ENCODE peak calls at places on chromosomes 1 and 21, in eight cellular contexts. Y is EH; M is SK-MEL-5; R is AG08395; Z is activated CD8-positive, alpha-beta memory T cell treated with anti-CD3 and anti-CD28 coated beads, Interleukin-2, amount 50 U/mL, for 48 hours; X is kidney glomerular epithelial cell; N is stimulated activated naive CD8-positive, alpha-beta T cell treated with anti-CD3 and anti-CD28 coated beads, Interleukin-15, Interleukin-2, amounts not matched to agents 100 U/mL and 50 U/mL, for 24 hours; C is T-cell. I is an unnamed sample.

GRCh38 chr1:26215246-26215645 is 18.8 kb upstream of the CEP85 start:
- DNase-seq in Y (no peak), M (no peak), R (no peak), Z (no peak), X (no peak), N (no peak), C (no peak), I (no peak)

GRCh38 chr1:39926343-39926769 is 24.6 kb upstream of the MYCL start:
- DNase-seq in Y (peak), M (no peak), R (no peak), Z (no peak), X (peak), N (no peak), C (no peak), I (peak)

GRCh38 chr1:230901711-230902110 is 33.4 kb upstream of the C1orf198 start:
- DNase-seq in Y (no peak), M (no peak), R (no peak), Z (no peak), X (no peak), N (no peak), C (no peak), I (no peak)

GRCh38 chr1:98874828-98875227 is 129.8 kb downstream of the PLPPR5 start:
- DNase-seq in Y (no peak), M (no peak), R (no peak), Z (no peak), X (no peak), N (no peak), C (no peak), I (no peak)

GRCh38 chr1:115158181-115158580 is 68.9 kb upstream of the TSPAN2 start:
- DNase-seq in Y (peak), M (no peak), R (peak), Z (no peak), X (no peak), N (no peak), C (no peak), I (peak)

GRCh38 chr1:22317231-22317919 is 134.3 kb upstream of the ZBTB40 start:
- DNase-seq in Y (no peak), M (peak), R (no peak), Z (peak), X (no peak), N (peak), C (no peak), I (no peak)

GRCh38 chr1:243475966-243476365 is 220.1 kb downstream of the SDCCAG8 start:
- DNase-seq in Y (peak), M (peak), R (peak), Z (no peak), X (no peak), N (no peak), C (no peak), I (peak)

GRCh38 chr1:247376659-247377058 is 39.3 kb upstream of the NLRP3 start:
- DNase-seq in Y (no peak), M (no peak), R (no peak), Z (no peak), X (no peak), N (no peak), C (no peak), I (peak)

GRCh38 chr1:203152158-203153034 is 23.2 kb downstream of the MYBPH start:
- DNase-seq in Y (no peak), M (no peak), R (peak), Z (no peak), X (peak), N (no peak), C (no peak), I (peak)

GRCh38 chr1:77349275-77349674 is 67.5 kb downstream of the AK5 start:
- DNase-seq in Y (no peak), M (no peak), R (no peak), Z (no peak), X (no peak), N (no peak), C (no peak), I (no peak)

GRCh38 chr1:21751281-21751680 is 31.7 kb downstream of the USP48 start:
- DNase-seq in Y (no peak), M (no peak), R (no peak), Z (no peak), X (no peak), N (no peak), C (no peak), I (no peak)

GRCh38 chr1:175208773-175209492 is 16.4 kb upstream of the KIAA0040 start:
- DNase-seq in Y (no peak), M (peak), R (no peak), Z (no peak), X (no peak), N (peak), C (peak), I (no peak)

GRCh38 chr1:98523256-98523655 is 138.3 kb upstream of the SNX7 start:
- DNase-seq in Y (no peak), M (no peak), R (no peak), Z (no peak), X (no peak), N (no peak), C (no peak), I (no peak)

GRCh38 chr1:50139339-50139738 is 30.6 kb downstream of the ELAVL4 start:
- DNase-seq in Y (no peak), M (no peak), R (no peak), Z (no peak), X (no peak), N (no peak), C (no peak), I (no peak)

GRCh38 chr1:22447581-22448215 is 4.0 kb upstream of the ZBTB40 start:
- DNase-seq in Y (peak), M (peak), R (peak), Z (no peak), X (peak), N (no peak), C (no peak), I (peak)

GRCh38 chr1:45526135-45526644 is 4.5 kb upstream of the PRDX1 start:
- DNase-seq in Y (no peak), M (no peak), R (no peak), Z (no peak), X (no peak), N (no peak), C (no peak), I (no peak)

GRCh38 chr21:45152265-45152746 is 77.9 kb downstream of the ADARB1 start:
- DNase-seq in Y (no peak), M (peak), R (no peak), Z (peak), X (no peak), N (peak), C (peak), I (no peak)

GRCh38 chr1:55257958-55258357 is 42.8 kb upstream of the USP24 start:
- DNase-seq in Y (peak), M (no peak), R (no peak), Z (peak), X (no peak), N (peak), C (peak), I (no peak)

GRCh38 chr1:147641695-147642592 is 28.4 kb downstream of the ACP6 start:
- DNase-seq in Y (peak), M (peak), R (peak), Z (no peak), X (peak), N (peak), C (peak), I (peak)

GRCh38 chr1:168134132-168135041 is 2.3 kb downstream of the GPR161 start:
- DNase-seq in Y (peak), M (no peak), R (no peak), Z (no peak), X (no peak), N (no peak), C (no peak), I (no peak)

GRCh38 chr1:184532199-184532598 is 145.4 kb downstream of the C1orf21 start:
- DNase-seq in Y (peak), M (no peak), R (no peak), Z (no peak), X (no peak), N (no peak), C (no peak), I (no peak)

GRCh38 chr1:86938450-86938849 is 24.0 kb downstream of the HS2ST1 start:
- DNase-seq in Y (no peak), M (no peak), R (no peak), Z (no peak), X (peak), N (no peak), C (no peak), I (peak)

GRCh38 chr1:95006681-95007080 is 66.1 kb downstream of the ALG14 start:
- DNase-seq in Y (peak), M (no peak), R (no peak), Z (no peak), X (no peak), N (no peak), C (no peak), I (no peak)

GRCh38 chr1:86487131-86487804 is 18.5 kb downstream of the CLCA1 start:
- DNase-seq in Y (peak), M (peak), R (peak), Z (no peak), X (no peak), N (no peak), C (no peak), I (no peak)

GRCh38 chr21:42094811-42095210 is 23.7 kb downstream of the UMODL1 start:
- DNase-seq in Y (no peak), M (no peak), R (no peak), Z (no peak), X (no peak), N (no peak), C (no peak), I (no peak)

GRCh38 chr1:224170748-224171478 is 12.1 kb upstream of the DEGS1 start:
- DNase-seq in Y (peak), M (peak), R (peak), Z (no peak), X (no peak), N (no peak), C (peak), I (peak)

GRCh38 chr1:154348429-154349076 is 23.2 kb downstream of the ATP8B2 start:
- DNase-seq in Y (no peak), M (no peak), R (no peak), Z (no peak), X (no peak), N (no peak), C (no peak), I (no peak)

GRCh38 chr1:26856181-26856580 is 6.8 kb upstream of the SFN start:
- DNase-seq in Y (no peak), M (no peak), R (no peak), Z (no peak), X (no peak), N (no peak), C (no peak), I (no peak)

GRCh38 chr1:40637617-40638016 is 27.9 kb downstream of the RIMS3 start:
- DNase-seq in Y (no peak), M (no peak), R (no peak), Z (no peak), X (no peak), N (no peak), C (no peak), I (no peak)

GRCh38 chr21:15809818-15810217 is 80.0 kb downstream of the USP25 start:
- DNase-seq in Y (peak), M (no peak), R (no peak), Z (no peak), X (no peak), N (no peak), C (no peak), I (no peak)

GRCh38 chr1:42744030-42744413 is 4.0 kb upstream of the CLDN19 start:
- DNase-seq in Y (no peak), M (no peak), R (no peak), Z (no peak), X (no peak), N (no peak), C (no peak), I (no peak)

GRCh38 chr1:214439352-214440119 is 111.9 kb downstream of the PTPN14 start:
- DNase-seq in Y (no peak), M (peak), R (no peak), Z (peak), X (peak), N (peak), C (peak), I (peak)

GRCh38 chr1:10225573-10225972 is 15.2 kb downstream of the KIF1B start:
- DNase-seq in Y (peak), M (no peak), R (no peak), Z (no peak), X (peak), N (no peak), C (no peak), I (peak)